ENCODE peak calls at places on chromosomes 7 and 10, in ten cellular contexts. A is fibroblast of lung, Z is bronchial epithelial cell, K is RWPE2, S is DND-41, V is pancreas, M is IMR-90, Y is RWPE1, C is GM23338, L is left ventricle myocardium inferior. X is an unnamed sample.

GRCh38 chr10:102342462-102342861 is 53.0 kb upstream of the NFKB2 start:
- DNase-seq in K (no peak), C (peak; percentile 96), Z (peak; percentile 78), A (peak; percentile 49), S (no peak), Y (peak; percentile 47), M (peak; percentile 4), V (no peak), L (no peak), X (no peak)

GRCh38 chr7:77538186-77538907 is 1.3 kb downstream of the PTPN12 start:
- DNase-seq in C (peak; percentile 91), V (peak; percentile 76), K (peak; percentile 94), M (peak; percentile 93), Y (peak; percentile 94), A (peak; percentile 91), Z (peak; percentile 88), L (peak; percentile 87), S (no peak), X (peak; percentile 84)

GRCh38 chr10:128047337-128047736 is 78.9 kb downstream of the MKI67 start:
- DNase-seq in V (no peak), C (peak; percentile 71), L (peak; percentile 71), K (peak; percentile 92), Z (peak; percentile 91), S (peak; percentile 90), A (peak; percentile 56), Y (peak; percentile 98), M (no peak), X (peak; percentile 72)

GRCh38 chr7:41501466-41501865 is 201.4 kb downstream of the INHBA start:
- DNase-seq in M (no peak), Y (no peak), V (no peak), S (no peak), A (no peak), K (no peak), L (no peak), Z (no peak), C (no peak), X (no peak)

GRCh38 chr10:88149906-88150305 is 286.5 kb downstream of the PTEN start:
- DNase-seq in M (peak; percentile 52), L (no peak), S (no peak), C (no peak), Y (no peak), V (no peak), K (no peak), Z (peak; percentile 65), A (peak; percentile 63), X (no peak)

GRCh38 chr10:121088524-121088923 is 237.4 kb downstream of the WDR11 start:
- DNase-seq in Z (peak; percentile 47), V (no peak), S (no peak), L (no peak), C (peak; percentile 74), Y (peak; percentile 39), K (no peak), M (no peak), A (no peak), X (no peak)

GRCh38 chr10:122165492-122165832 is 105.6 kb upstream of the BTBD16 start:
- DNase-seq in A (no peak), C (no peak), Y (no peak), K (no peak), V (no peak), L (no peak), Z (no peak), S (no peak), M (no peak), X (no peak)

GRCh38 chr7:8149222-8149621 is 112.7 kb downstream of the ICA1 start:
- DNase-seq in Z (no peak), L (no peak), S (peak; percentile 35), V (no peak), Y (no peak), M (no peak), K (no peak), A (no peak), C (no peak), X (no peak)

GRCh38 chr7:13890793-13891192 is 98.7 kb downstream of the ETV1 start:
- DNase-seq in C (no peak), Z (no peak), M (no peak), Y (no peak), S (no peak), K (no peak), A (no peak), V (no peak), L (no peak), X (no peak)

GRCh38 chr7:13898957-13899670 is 90.4 kb downstream of the ETV1 start:
- DNase-seq in C (no peak), V (no peak), Z (peak; percentile 23), Y (no peak), L (no peak), S (no peak), M (no peak), A (no peak), K (no peak), X (no peak)

GRCh38 chr7:13897825-13898224 is 91.6 kb downstream of the ETV1 start:
- DNase-seq in V (no peak), S (no peak), A (no peak), Y (no peak), C (no peak), K (no peak), M (peak; percentile 34), Z (peak; percentile 13), L (no peak), X (no peak)

DNA sequence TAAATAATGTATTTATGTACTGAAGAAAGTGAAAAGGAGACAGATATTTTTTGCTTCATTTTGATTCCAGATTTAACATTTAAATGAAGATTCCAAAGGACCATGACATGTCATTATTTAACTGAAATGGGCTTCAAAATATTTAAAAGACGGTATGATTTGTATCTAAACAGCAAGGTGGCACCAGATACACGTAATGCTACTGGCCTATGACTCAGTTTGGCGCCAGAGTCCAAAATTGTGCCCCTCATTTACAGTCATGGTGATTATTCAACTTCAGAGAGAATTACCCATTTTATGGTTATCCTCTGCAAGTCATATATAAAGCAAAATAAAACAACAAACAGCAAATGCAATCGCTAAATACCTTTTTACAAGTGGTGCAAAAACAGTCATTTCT is 94.5 kb downstream of the ETV1 start:
- DNase-seq in S (no peak), Y (no peak), L (no peak), M (no peak), Z (no peak), A (no peak), K (no peak), C (no peak), V (no peak), X (no peak)
- TF ChIP-seq CTCF in S (no peak), Y (no peak), L (no peak), M (no peak), Z (no peak), A (no peak), K (peak; percentile 59), C (peak; percentile 16), V (no peak), X (no peak)

DNA sequence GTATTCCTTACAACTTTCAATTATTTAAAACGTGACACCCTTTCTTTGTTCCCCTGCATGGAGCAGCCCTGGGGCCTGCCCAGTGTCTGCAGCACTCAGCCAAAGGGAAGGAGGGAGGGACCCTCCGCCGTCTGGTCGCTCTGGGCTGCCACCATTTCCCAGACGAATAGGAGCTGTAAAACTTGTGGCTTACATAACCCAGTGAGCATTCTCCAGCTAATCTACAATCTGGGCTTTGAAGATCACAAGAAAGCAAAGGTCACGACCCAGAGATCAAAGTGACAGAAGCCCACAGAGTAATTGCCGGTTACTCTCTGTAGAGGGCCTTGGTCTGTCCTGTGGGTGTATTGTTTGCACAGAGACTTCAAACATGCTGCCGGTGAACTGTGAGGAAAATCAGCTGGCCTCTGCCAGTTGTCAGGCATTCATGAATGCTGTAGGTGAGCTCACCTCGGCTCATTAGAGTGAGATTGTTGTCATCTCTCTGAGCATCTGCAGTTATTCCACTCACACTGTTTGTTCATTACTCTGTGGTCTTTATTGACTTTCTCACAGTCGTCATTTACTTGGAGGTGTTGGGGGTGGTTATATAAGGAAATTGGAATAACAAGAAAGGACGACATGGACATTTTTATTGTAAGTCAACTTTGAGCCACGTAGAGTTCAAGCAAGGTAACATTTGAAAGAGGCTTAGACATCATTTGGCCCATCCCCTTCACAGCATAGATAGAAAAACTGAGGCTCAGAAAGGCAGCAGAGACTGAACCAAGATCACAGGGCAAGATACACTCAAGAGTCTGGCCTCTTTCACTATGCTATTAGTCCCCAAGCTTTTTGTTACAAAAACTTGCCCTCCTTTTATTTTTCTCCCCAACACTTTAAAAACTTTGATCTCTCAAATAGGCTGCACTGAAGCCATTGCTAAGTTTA is 619.8 kb downstream of the LRMDA start:
- DNase-seq in C (peak; percentile 6), M (no peak), Z (no peak), L (no peak), S (peak; percentile 9), K (no peak), V (no peak), Y (no peak), A (no peak), X (peak; percentile 69)
- TF ChIP-seq CTCF in C (no peak), M (no peak), Z (no peak), L (no peak), S (no peak), K (no peak), V (no peak), Y (no peak), A (no peak), X (no peak)

GRCh38 chr7:73738220-73738611 is 386 bp downstream of the ABHD11 start:
- DNase-seq in K (no peak), M (peak; percentile 25), A (peak; percentile 38), V (peak; percentile 60), Z (peak; percentile 24), C (peak; percentile 78), Y (peak; percentile 87), L (peak; percentile 52), S (peak; percentile 72), X (peak; percentile 68)

GRCh38 chr7:73739387-73739767 is 775 bp upstream of the ABHD11 start:
- DNase-seq in M (no peak), K (no peak), A (no peak), L (no peak), Z (no peak), Y (no peak), S (no peak), C (no peak), V (no peak), X (no peak)

GRCh38 chr7:73740212-73740611 is 1.6 kb upstream of the ABHD11 start:
- DNase-seq in C (no peak), M (no peak), V (no peak), L (no peak), K (no peak), A (no peak), Y (no peak), Z (no peak), S (no peak), X (no peak)

GRCh38 chr7:73737491-73738219 is 947 bp downstream of the ABHD11 start:
- DNase-seq in C (no peak), S (no peak), Y (no peak), Z (no peak), M (no peak), A (no peak), K (no peak), L (no peak), V (no peak), X (no peak)

DNA sequence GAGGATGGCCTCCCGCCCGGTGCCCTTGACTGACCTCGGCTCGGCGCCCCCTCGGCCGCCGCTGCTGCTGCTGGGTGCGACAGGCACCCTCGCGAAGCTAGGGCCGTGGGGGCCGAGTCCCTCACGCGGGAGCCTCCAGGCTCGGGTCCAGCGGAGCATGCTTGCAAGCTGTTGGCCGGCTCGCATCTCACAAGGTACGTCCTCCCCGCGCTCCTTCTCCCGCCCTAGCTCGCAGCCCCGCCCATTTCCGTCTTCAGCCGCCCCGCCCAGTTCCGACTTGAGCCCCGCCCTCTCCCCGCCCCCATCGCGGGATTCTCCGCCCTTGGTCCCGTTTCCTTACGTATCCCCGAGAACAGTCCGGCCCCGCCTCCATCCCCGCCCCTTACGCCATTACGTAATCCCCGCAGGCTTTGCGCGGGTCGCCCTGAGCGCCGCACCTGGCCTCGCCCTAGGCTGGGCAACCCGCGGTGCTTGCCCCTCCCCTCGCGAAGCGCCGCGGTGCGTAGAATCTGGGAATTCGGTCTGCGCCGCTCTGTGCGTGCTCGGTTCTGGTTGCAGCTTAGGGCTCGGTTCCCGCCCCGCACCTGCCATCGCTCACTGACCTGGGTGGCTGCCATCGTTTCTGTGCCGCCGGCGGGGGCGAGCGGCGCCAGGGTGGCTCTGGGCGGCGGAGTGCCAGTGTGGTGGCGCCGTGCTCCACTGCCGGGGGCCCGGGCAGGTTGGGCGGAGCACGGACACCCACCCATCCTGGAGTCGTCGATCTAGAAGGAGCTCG is at the start of gene ABHD11:
- DNase-seq in L (peak; percentile 98), K (peak; percentile 92), V (peak; percentile 98), Y (peak; percentile 97), C (peak; percentile 97), S (peak; percentile 97), A (peak; percentile 92), M (peak; percentile 93), Z (peak; percentile 83), X (peak; percentile 99)
- TF ChIP-seq CTCF in L (no peak), K (no peak), V (no peak), Y (no peak), C (no peak), S (peak; percentile 4), A (no peak), M (no peak), Z (no peak), X (no peak)

DNA sequence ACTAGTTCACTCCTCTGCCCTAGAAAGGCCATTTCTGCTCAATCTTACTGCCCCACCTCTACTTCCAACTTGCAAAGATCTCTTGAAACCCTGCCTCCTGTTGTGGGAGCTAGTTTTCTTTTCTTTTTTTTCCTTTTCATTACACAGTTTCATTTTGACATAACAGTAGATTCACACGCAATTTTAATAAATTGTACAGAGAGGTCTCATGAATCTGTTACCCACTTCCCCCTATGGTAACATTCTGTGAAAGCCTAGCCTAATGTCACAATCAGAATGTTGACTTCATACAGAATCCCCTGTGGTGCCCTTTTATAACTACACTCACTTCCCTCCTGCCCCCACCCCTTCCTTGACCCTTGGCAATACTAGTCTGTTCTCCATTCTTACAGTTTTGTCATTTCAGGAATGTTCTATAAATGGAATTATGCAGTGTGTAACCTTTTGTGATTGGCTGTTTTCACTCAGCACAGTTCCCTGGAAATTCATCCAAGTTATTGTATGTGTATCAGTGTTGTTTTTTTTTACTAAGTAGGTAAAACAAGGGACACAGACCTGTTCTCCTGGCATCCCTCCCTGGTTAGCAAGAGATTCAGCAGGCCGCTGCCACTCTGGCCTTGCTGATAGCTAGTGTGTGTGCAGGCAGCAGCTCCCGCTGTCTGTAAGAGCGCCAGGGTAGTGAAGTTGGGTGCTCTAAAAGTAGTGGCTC is 21.5 kb downstream of the CHST3 start:
- DNase-seq in C (no peak), Z (no peak), Y (no peak), S (no peak), V (no peak), L (no peak), A (peak; percentile 76), M (peak; percentile 69), K (no peak), X (no peak)
- TF ChIP-seq CTCF in C (no peak), Z (no peak), Y (no peak), S (no peak), V (no peak), L (peak; percentile 31), A (no peak), M (no peak), K (no peak), X (no peak)